ENCODE peak calls at places on chromosome 14, in eight cellular contexts. V, Z, Y, E, J, B, D and T are unnamed samples.

GRCh38 chr14:76926521-76927251 is 100.5 kb downstream of the LRRC74A start:
- DNase-seq in J (peak; percentile 79), Z (peak; percentile 78), Y (peak; percentile 79), B (peak; percentile 79), E (peak; percentile 77), V (no peak), D (peak; percentile 27), T (no peak)

GRCh38 chr14:77105554-77105953 is 7.5 kb downstream of the CIPC start:
- DNase-seq in E (no peak), B (no peak), Y (no peak), D (no peak), Z (no peak), J (no peak), V (no peak), T (no peak)

GRCh38 chr14:76121089-76121748 is 30.5 kb upstream of the GPATCH2L start:
- DNase-seq in D (no peak), V (no peak), Z (no peak), J (no peak), Y (no peak), B (no peak), E (no peak), T (no peak)

GRCh38 chr14:21097616-21098133 is 780 bp downstream of the ZNF219 start:
- DNase-seq in B (no peak), Y (no peak), Z (peak; percentile 42), E (peak; percentile 76), V (no peak), J (peak; percentile 58), D (peak; percentile 41), T (peak; percentile 45)

GRCh38 chr14:89027097-89027740 is 202.8 kb downstream of the TTC8 start:
- DNase-seq in B (no peak), D (peak; percentile 51), E (peak; percentile 71), J (peak; percentile 79), Z (peak; percentile 61), V (no peak), Y (peak; percentile 59), T (peak; percentile 59)

GRCh38 chr14:94620597-94620996 is 8.4 kb downstream of the SERPINA3 start:
- DNase-seq in D (no peak), B (no peak), J (no peak), E (no peak), Z (no peak), Y (no peak), V (no peak), T (no peak)

GRCh38 chr14:100540141-100540925 is 46.9 kb downstream of the BEGAIN start:
- DNase-seq in Y (peak; percentile 22), V (no peak), D (peak; percentile 75), E (peak; percentile 53), Z (no peak), B (no peak), J (peak; percentile 34), T (peak; percentile 45)

GRCh38 chr14:37246427-37246829 is 48.7 kb downstream of the MIPOL1 start:
- DNase-seq in D (no peak), J (no peak), B (no peak), Z (peak; percentile 61), V (no peak), E (no peak), Y (peak; percentile 74), T (peak; percentile 46)

GRCh38 chr14:99887407-99887806 is 94.2 kb downstream of the EML1 start:
- DNase-seq in B (no peak), E (no peak), D (no peak), V (no peak), Y (no peak), Z (no peak), J (no peak), T (no peak)

GRCh38 chr14:84420236-84420635 is 1109.7 kb upstream of the FLRT2 start:
- DNase-seq in V (no peak), J (no peak), B (no peak), Y (peak; percentile 27), Z (no peak), D (no peak), E (no peak), T (no peak)

GRCh38 chr14:95700221-95700976 is 13.5 kb downstream of the TCL1A start:
- DNase-seq in Z (no peak), B (no peak), J (no peak), Y (no peak), D (no peak), E (no peak), V (no peak), T (no peak)

GRCh38 chr14:97387252-97387882 is 590.2 kb downstream of the VRK1 start:
- DNase-seq in J (no peak), E (no peak), Y (no peak), D (no peak), B (no peak), Z (no peak), V (no peak), T (no peak)

GRCh38 chr14:79861111-79861510 is 350.2 kb downstream of the DIO2 start:
- DNase-seq in D (no peak), E (no peak), Y (no peak), J (no peak), V (no peak), Z (peak; percentile 45), B (no peak), T (peak; percentile 65)

GRCh38 chr14:67187210-67187609 is 2.0 kb upstream of the GARIN2 start:
- DNase-seq in V (no peak), B (no peak), Y (peak; percentile 40), J (no peak), Z (peak; percentile 60), E (no peak), D (no peak), T (peak; percentile 85)

GRCh38 chr14:72081139-72081538 is 148.9 kb downstream of the RGS6 start:
- DNase-seq in J (no peak), Z (no peak), Y (no peak), E (no peak), D (no peak), V (no peak), B (no peak), T (no peak)

GRCh38 chr14:89669209-89669608 is 252.2 kb upstream of the FOXN3 start:
- DNase-seq in D (no peak), Y (no peak), E (peak; percentile 66), B (no peak), Z (no peak), V (peak; percentile 11), J (no peak), T (no peak)

GRCh38 chr14:95529242-95529641 is 5.6 kb upstream of the GLRX5 start:
- DNase-seq in V (no peak), Y (no peak), D (no peak), J (no peak), Z (no peak), B (no peak), E (no peak), T (no peak)

DNA sequence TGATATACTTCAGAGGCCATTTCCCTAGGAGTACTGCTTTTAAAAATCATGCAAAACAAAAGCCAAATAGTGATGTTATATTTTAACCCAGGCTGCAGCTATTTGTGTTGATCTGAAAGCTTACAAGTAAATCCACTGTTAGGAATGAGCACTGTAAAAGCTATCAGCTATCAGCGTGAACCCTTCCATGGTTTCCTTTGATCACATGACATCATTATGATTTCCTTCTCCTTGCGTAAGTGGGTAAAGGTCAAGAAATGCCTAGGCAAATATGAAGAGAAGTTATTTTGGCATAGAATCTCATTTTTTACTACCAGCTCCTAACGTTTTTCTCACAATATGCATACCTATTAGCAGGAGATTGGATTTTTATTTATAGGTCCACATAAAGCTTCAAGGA is 48.6 kb upstream of the CATSPERB start:
- DNase-seq in E (no peak), J (no peak), Y (peak; percentile 4), B (no peak), V (no peak), D (no peak), Z (no peak), T (no peak)
- H3K27ac ChIP-seq in E (no peak overlapping the region), J (no peak overlapping the region), Y (no peak overlapping the region), B (no peak overlapping the region), V (no peak overlapping the region), D (peak overlapping the region; percentile 1), Z (no peak overlapping the region), T (no peak overlapping the region)

GRCh38 chr14:59582845-59583509 is 6.4 kb upstream of the CCDC175 start:
- DNase-seq in B (no peak), V (no peak), D (no peak), Z (peak; percentile 57), J (no peak), E (no peak), Y (no peak), T (peak; percentile 53)
- H3K27ac ChIP-seq in B (no peak overlapping the region), V (no peak overlapping the region), D (no peak overlapping the region), Z (no peak overlapping the region), J (no peak overlapping the region), E (no peak overlapping the region), Y (no peak overlapping the region), T (no peak overlapping the region)

DNA sequence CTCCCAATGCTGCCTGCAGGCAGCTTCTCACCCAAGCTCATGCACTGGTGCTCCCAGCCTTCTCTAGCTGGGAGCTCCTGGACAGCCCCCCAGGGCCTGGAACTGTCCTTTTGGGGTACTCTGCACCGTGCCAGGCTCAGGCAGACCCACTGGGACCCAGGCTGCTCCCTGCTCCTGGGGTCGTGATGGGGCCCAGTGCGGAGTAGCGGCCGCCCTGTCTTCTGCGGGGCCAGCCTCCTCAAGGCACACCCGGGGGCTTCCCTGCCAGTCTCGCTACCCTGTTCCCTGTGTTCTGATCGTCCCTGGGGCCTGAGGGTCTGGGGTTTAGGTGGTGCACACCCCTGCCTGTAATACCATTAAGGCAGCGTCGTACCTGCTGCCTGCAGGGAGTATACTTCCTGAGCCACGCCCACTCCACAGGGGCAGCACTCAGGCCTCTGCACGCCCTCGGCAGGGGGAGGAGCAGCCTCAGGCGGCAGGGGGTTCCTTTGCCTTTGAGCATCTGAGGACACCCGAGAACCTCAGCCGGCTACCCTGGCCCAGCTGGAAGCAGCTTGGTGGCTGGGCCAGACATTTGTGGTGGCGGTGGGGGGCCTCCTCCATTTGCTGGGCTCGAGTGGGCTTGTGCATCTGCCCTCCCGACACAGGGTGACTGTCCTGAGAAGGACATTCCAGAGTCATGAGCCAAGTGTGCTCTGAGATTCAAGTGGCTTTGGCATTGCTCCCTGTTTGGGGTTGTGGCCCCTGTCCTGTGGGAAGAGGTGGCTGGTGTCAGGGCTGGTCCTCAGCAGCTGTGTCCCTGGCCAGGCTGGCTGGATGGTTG is 9.2 kb upstream of the CRIP2 start:
- DNase-seq in V (no peak), B (peak; percentile 67), J (no peak), Y (no peak), D (no peak), Z (peak; percentile 85), E (no peak), T (peak; percentile 79)
- H3K27ac ChIP-seq in V (no peak overlapping the region), B (peak overlapping the region; percentile 93), J (no peak overlapping the region), Y (peak overlapping the region; percentile 98), D (no peak overlapping the region), Z (peak overlapping the region; percentile 22), E (peak overlapping the region; percentile 13), T (peak overlapping the region; percentile 3)

GRCh38 chr14:68968721-68969120 is 10.4 kb downstream of the ACTN1 start:
- DNase-seq in V (no peak), E (no peak), Z (no peak), B (no peak), Y (no peak), D (no peak), J (no peak), T (no peak)

GRCh38 chr14:68970736-68971135 is 8.4 kb downstream of the ACTN1 start:
- DNase-seq in J (no peak), B (no peak), V (no peak), Z (no peak), E (no peak), D (no peak), Y (no peak), T (no peak)

GRCh38 chr14:68970096-68970612 is 8.9 kb downstream of the ACTN1 start:
- DNase-seq in D (no peak), V (no peak), B (no peak), J (no peak), E (no peak), Y (no peak), Z (no peak), T (peak; percentile 57)

GRCh38 chr14:68968051-68968450 is 11.1 kb downstream of the ACTN1 start:
- DNase-seq in Y (no peak), Z (no peak), D (no peak), B (no peak), J (no peak), V (no peak), E (no peak), T (no peak)

GRCh38 chr14:68969278-68969677 is 9.8 kb downstream of the ACTN1 start:
- DNase-seq in E (no peak), Y (no peak), Z (no peak), B (no peak), J (no peak), D (no peak), V (no peak), T (no peak)
- H3K27ac ChIP-seq in E (peak overlapping the region; percentile 97), Y (peak overlapping the region; percentile 78), Z (no peak overlapping the region), B (peak overlapping the region; percentile 78), J (peak overlapping the region; percentile 25), D (peak overlapping the region; percentile 36), V (no peak overlapping the region), T (no peak overlapping the region)